ENCODE peak calls at places on chromosomes 3 and 15, in ten cellular contexts. E is AG04449; O is activated T-helper 1 cell treated with anti-CD3 and anti-CD28 coated beads, Interleukin-12 subunit alpha, Interleukin-12 subunit beta, Interleukin-2, Interleukin-4 antibody, amounts not matched to agents 30 ng/mL and 10 ng/mL and 1 ng/mL, durations not matched to agents 14 hours and 24 hours and 36 hours; P is effector CD4-positive, alpha-beta T cell; R is mesenteric fat pad; J is GM20000; X is caudate nucleus; B is AG08396; C is NCI-H748 treated with DMSO at 0.1 percent for 48 hours; T is A549. V is an unnamed sample.

GRCh38 chr3:167032267-167032876 is 347.7 kb downstream of the ZBBX start:
- DNase-seq in E (peak), O (no peak), P (no peak), R (no peak), J (peak), X (no peak), B (peak), C (peak), T (no peak), V (peak)

GRCh38 chr3:105584351-105584790 is 217.7 kb downstream of the ALCAM start:
- DNase-seq in E (no peak), O (no peak), P (no peak), R (no peak), J (peak), X (peak), B (no peak), C (no peak), T (no peak), V (no peak)

GRCh38 chr15:58518626-58519025 is 86.8 kb downstream of the LIPC start:
- DNase-seq in E (no peak), O (no peak), P (no peak), R (no peak), J (no peak), X (no peak), B (no peak), C (no peak), T (no peak), V (no peak)

GRCh38 chr15:68268405-68268804 is 9.1 kb upstream of the FEM1B start:
- DNase-seq in E (no peak), O (no peak), P (no peak), R (no peak), J (no peak), X (no peak), B (no peak), C (no peak), T (no peak), V (no peak)

GRCh38 chr3:11739712-11740111 is 96.0 kb upstream of the VGLL4 start:
- DNase-seq in E (no peak), O (no peak), P (no peak), R (no peak), J (no peak), X (no peak), B (no peak), C (no peak), T (no peak), V (no peak)

GRCh38 chr3:191236635-191237034 is 37.6 kb downstream of the OSTN start:
- DNase-seq in E (peak), O (no peak), P (no peak), R (no peak), J (no peak), X (no peak), B (peak), C (no peak), T (no peak), V (peak)

GRCh38 chr3:99500485-99500884 is 137.9 kb upstream of the COL8A1 start:
- DNase-seq in E (no peak), O (no peak), P (no peak), R (no peak), J (no peak), X (no peak), B (no peak), C (no peak), T (no peak), V (no peak)

GRCh38 chr3:67706934-67707333 is 52.5 kb upstream of the SUCLG2 start:
- DNase-seq in E (peak), O (no peak), P (no peak), R (no peak), J (no peak), X (no peak), B (no peak), C (no peak), T (no peak), V (peak)

GRCh38 chr3:124935264-124935663 is 713 bp upstream of the MUC13 start:
- DNase-seq in E (no peak), O (no peak), P (no peak), R (no peak), J (peak), X (no peak), B (no peak), C (no peak), T (no peak), V (no peak)

GRCh38 chr3:42489937-42490227 is 12.6 kb upstream of the VIPR1 start:
- DNase-seq in E (no peak), O (no peak), P (no peak), R (no peak), J (no peak), X (no peak), B (no peak), C (no peak), T (no peak), V (no peak)

GRCh38 chr15:41631880-41632279 is 28.3 kb upstream of the MGA start:
- DNase-seq in E (no peak), O (no peak), P (no peak), R (no peak), J (no peak), X (no peak), B (no peak), C (no peak), T (no peak), V (no peak)

GRCh38 chr3:177981576-177981975 is 554.7 kb upstream of the KCNMB2 start:
- DNase-seq in E (no peak), O (no peak), P (no peak), R (no peak), J (no peak), X (no peak), B (no peak), C (no peak), T (no peak), V (no peak)

GRCh38 chr3:147699175-147699838 is 290.1 kb downstream of the ZIC1 start:
- DNase-seq in E (peak), O (no peak), P (no peak), R (no peak), J (no peak), X (no peak), B (peak), C (no peak), T (no peak), V (peak)

GRCh38 chr15:57060799-57061198 is 142.4 kb downstream of the TCF12 start:
- DNase-seq in E (peak), O (no peak), P (no peak), R (no peak), J (no peak), X (no peak), B (peak), C (no peak), T (no peak), V (peak)

GRCh38 chr15:60729850-60730458 is 251.0 kb upstream of the ICE2 start:
- DNase-seq in E (no peak), O (peak), P (no peak), R (no peak), J (no peak), X (no peak), B (no peak), C (no peak), T (no peak), V (no peak)

GRCh38 chr3:151156618-151157216 is 46.3 kb downstream of the GPR171 start:
- DNase-seq in E (no peak), O (no peak), P (peak), R (no peak), J (peak), X (no peak), B (peak), C (peak), T (peak), V (peak)

GRCh38 chr15:31265090-31265870 is 61.4 kb upstream of the KLF13 start:
- DNase-seq in E (no peak), O (no peak), P (no peak), R (peak), J (no peak), X (no peak), B (no peak), C (no peak), T (no peak), V (no peak)

GRCh38 chr15:43958894-43959330 is 132.1 kb downstream of the WDR76 start:
- DNase-seq in E (peak), O (no peak), P (no peak), R (no peak), J (no peak), X (no peak), B (peak), C (no peak), T (no peak), V (peak)

GRCh38 chr3:104578558-104578957 is 788.2 kb upstream of the ALCAM start:
- DNase-seq in E (no peak), O (no peak), P (no peak), R (no peak), J (no peak), X (no peak), B (no peak), C (no peak), T (no peak), V (no peak)

GRCh38 chr15:80587816-80588456 is 107.2 kb upstream of the ABHD17C start:
- DNase-seq in E (no peak), O (no peak), P (no peak), R (no peak), J (no peak), X (no peak), B (no peak), C (no peak), T (no peak), V (peak)

GRCh38 chr3:58495101-58495500 is 3.2 kb downstream of the KCTD6 start:
- DNase-seq in E (no peak), O (no peak), P (no peak), R (no peak), J (no peak), X (no peak), B (peak), C (no peak), T (no peak), V (peak)

GRCh38 chr15:58731756-58732535 is 17.6 kb downstream of the ADAM10 start:
- DNase-seq in E (no peak), O (no peak), P (no peak), R (no peak), J (no peak), X (no peak), B (peak), C (no peak), T (peak), V (peak)

GRCh38 chr3:13391308-13391707 is 28.8 kb downstream of the NUP210 start:
- DNase-seq in E (no peak), O (no peak), P (peak), R (no peak), J (no peak), X (no peak), B (no peak), C (no peak), T (no peak), V (no peak)

GRCh38 chr3:4571690-4572334 is 78.7 kb downstream of the ITPR1 start:
- DNase-seq in E (no peak), O (no peak), P (no peak), R (no peak), J (no peak), X (no peak), B (no peak), C (no peak), T (no peak), V (peak)

GRCh38 chr3:10166213-10166604 is 1.5 kb downstream of the IRAK2 start:
- DNase-seq in E (no peak), O (no peak), P (no peak), R (no peak), J (no peak), X (no peak), B (no peak), C (no peak), T (no peak), V (no peak)

GRCh38 chr3:185081516-185081915 is 71.3 kb downstream of the C3orf70 start:
- DNase-seq in E (peak), O (no peak), P (no peak), R (no peak), J (no peak), X (no peak), B (no peak), C (no peak), T (no peak), V (no peak)

GRCh38 chr3:140342668-140343067 is 335.2 kb upstream of the TRIM42 start:
- DNase-seq in E (no peak), O (no peak), P (no peak), R (no peak), J (no peak), X (no peak), B (no peak), C (no peak), T (no peak), V (no peak)

GRCh38 chr3:52022323-52023100 is 26.8 kb upstream of the RPL29 start:
- DNase-seq in E (no peak), O (no peak), P (no peak), R (no peak), J (no peak), X (no peak), B (peak), C (no peak), T (no peak), V (peak)

GRCh38 chr15:55856506-55856905 is 113.6 kb upstream of the PRTG start:
- DNase-seq in E (no peak), O (no peak), P (no peak), R (no peak), J (no peak), X (no peak), B (no peak), C (no peak), T (no peak), V (peak)

GRCh38 chr15:84904409-84904808 is 19.9 kb downstream of the SLC28A1 start:
- DNase-seq in E (no peak), O (no peak), P (no peak), R (no peak), J (no peak), X (no peak), B (no peak), C (no peak), T (no peak), V (no peak)

GRCh38 chr15:97023131-97023844 is 692.8 kb downstream of the NR2F2 start:
- DNase-seq in E (no peak), O (no peak), P (no peak), R (no peak), J (no peak), X (no peak), B (no peak), C (no peak), T (no peak), V (no peak)

GRCh38 chr15:48645558-48646330 is at the start of gene FBN1:
- DNase-seq in E (peak), O (peak), P (no peak), R (no peak), J (peak), X (peak), B (peak), C (no peak), T (peak), V (peak)

GRCh38 chr3:23071758-23072157 is 131.4 kb upstream of the UBE2E2 start:
- DNase-seq in E (no peak), O (no peak), P (no peak), R (no peak), J (peak), X (no peak), B (no peak), C (no peak), T (no peak), V (no peak)

GRCh38 chr3:169772530-169772950 is 656 bp upstream of the MYNN start:
- DNase-seq in E (no peak), O (no peak), P (no peak), R (no peak), J (peak), X (peak), B (peak), C (peak), T (peak), V (peak)

V was measured in LHCN-M2.